ENCODE peak calls at places on chromosomes 6 and 20, in ten cellular contexts. T is HL-60, S is left ventricle myocardium inferior, O is A549, G is IMR-90, H is psoas muscle, W is adrenal gland, J is endodermal cell, F is PC-3, Z is caudate nucleus. R is an unnamed sample.

GRCh38 chr20:3691897-3692296 is 10.1 kb upstream of the ADAM33 start:
- DNase-seq in T (no peak), S (no peak), O (no peak), G (no peak), H (no peak), W (no peak), J (no peak), F (no peak), Z (no peak), R (no peak)

GRCh38 chr20:47620808-47621805 is 119.4 kb downstream of the NCOA3 start:
- DNase-seq in T (peak; percentile 30), S (no peak), O (peak; percentile 71), G (peak; percentile 82), H (no peak), W (no peak), J (no peak), F (peak; percentile 86), Z (no peak), R (peak; percentile 64)

GRCh38 chr20:41426361-41426900 is 59.8 kb upstream of the EMILIN3 start:
- DNase-seq in T (no peak), S (no peak), O (no peak), G (no peak), H (no peak), W (no peak), J (no peak), F (no peak), Z (no peak), R (no peak)

GRCh38 chr6:117072134-117072533 is 193.2 kb upstream of the VGLL2 start:
- DNase-seq in T (no peak), S (peak; percentile 51), O (no peak), G (no peak), H (peak; percentile 54), W (no peak), J (no peak), F (peak; percentile 50), Z (no peak), R (no peak)

GRCh38 chr6:36523936-36524499 is 23.3 kb downstream of the STK38 start:
- DNase-seq in T (no peak), S (no peak), O (no peak), G (no peak), H (no peak), W (no peak), J (no peak), F (no peak), Z (no peak), R (no peak)

GRCh38 chr6:11423667-11424066 is 113.9 kb upstream of the TMEM170B start:
- DNase-seq in T (no peak), S (no peak), O (no peak), G (no peak), H (no peak), W (no peak), J (no peak), F (peak; percentile 54), Z (no peak), R (no peak)

GRCh38 chr20:46894971-46895905 is 595 bp downstream of the EYA2 start:
- DNase-seq in T (no peak), S (no peak), O (no peak), G (peak; percentile 68), H (no peak), W (no peak), J (peak; percentile 74), F (peak; percentile 31), Z (no peak), R (no peak)

GRCh38 chr6:18457065-18457817 is 70.1 kb downstream of the RNF144B start:
- DNase-seq in T (no peak), S (no peak), O (no peak), G (no peak), H (no peak), W (no peak), J (no peak), F (no peak), Z (no peak), R (no peak)

GRCh38 chr6:154882107-154882506 is 113.0 kb upstream of the TIAM2 start:
- DNase-seq in T (no peak), S (no peak), O (no peak), G (peak; percentile 15), H (no peak), W (peak; percentile 63), J (no peak), F (peak; percentile 81), Z (no peak), R (peak; percentile 75)

GRCh38 chr6:168132531-168133184 is 53.6 kb upstream of the FRMD1 start:
- DNase-seq in T (no peak), S (peak; percentile 69), O (peak; percentile 49), G (peak; percentile 80), H (peak; percentile 80), W (peak; percentile 63), J (peak; percentile 89), F (peak; percentile 47), Z (peak; percentile 66), R (peak; percentile 32)

GRCh38 chr20:61234224-61234623 is 17.8 kb upstream of the CDH4 start:
- DNase-seq in T (no peak), S (no peak), O (no peak), G (no peak), H (no peak), W (no peak), J (no peak), F (no peak), Z (no peak), R (no peak)

GRCh38 chr6:156564128-156564806 is 212.9 kb upstream of the ARID1B start:
- DNase-seq in T (peak; percentile 39), S (peak; percentile 78), O (peak; percentile 50), G (peak; percentile 53), H (peak; percentile 88), W (peak; percentile 92), J (peak; percentile 93), F (peak; percentile 66), Z (peak; percentile 45), R (peak; percentile 74)

GRCh38 chr6:44804016-44804415 is 416.5 kb downstream of the CDC5L start:
- DNase-seq in T (no peak), S (no peak), O (no peak), G (no peak), H (no peak), W (no peak), J (no peak), F (no peak), Z (no peak), R (no peak)

GRCh38 chr6:152124432-152125074 is 317.1 kb downstream of the ESR1 start:
- DNase-seq in T (no peak), S (no peak), O (peak; percentile 56), G (peak; percentile 75), H (no peak), W (no peak), J (no peak), F (peak; percentile 78), Z (no peak), R (peak; percentile 64)

GRCh38 chr6:137845460-137845859 is 21.6 kb upstream of the TNFAIP3 start:
- DNase-seq in T (no peak), S (no peak), O (no peak), G (peak; percentile 45), H (no peak), W (no peak), J (no peak), F (peak; percentile 47), Z (no peak), R (no peak)

GRCh38 chr20:60857708-60858107 is 394.4 kb upstream of the CDH4 start:
- DNase-seq in T (no peak), S (no peak), O (peak; percentile 9), G (peak; percentile 43), H (no peak), W (no peak), J (no peak), F (no peak), Z (no peak), R (peak; percentile 55)

GRCh38 chr20:33914871-33915270 is 78.8 kb upstream of the RALY start:
- DNase-seq in T (no peak), S (no peak), O (peak; percentile 24), G (peak; percentile 94), H (no peak), W (no peak), J (no peak), F (peak; percentile 84), Z (no peak), R (peak; percentile 76)

GRCh38 chr6:110341671-110342304 is 16.4 kb downstream of the METTL24 start:
- DNase-seq in T (no peak), S (no peak), O (peak; percentile 28), G (peak; percentile 32), H (no peak), W (no peak), J (peak; percentile 89), F (peak; percentile 34), Z (no peak), R (no peak)

GRCh38 chr20:36862857-36863668 is 12.9 kb upstream of the TLDC2 start:
- DNase-seq in T (no peak), S (no peak), O (no peak), G (no peak), H (peak; percentile 69), W (no peak), J (peak; percentile 72), F (no peak), Z (no peak), R (no peak)

GRCh38 chr6:148517518-148517917 is 174.9 kb downstream of the SASH1 start:
- DNase-seq in T (no peak), S (no peak), O (no peak), G (no peak), H (no peak), W (no peak), J (no peak), F (no peak), Z (no peak), R (no peak)
- H3K27ac ChIP-seq in T (no peak overlapping the region), S (peak overlapping the region; percentile 87), O (no peak overlapping the region), G (no peak overlapping the region), H (peak overlapping the region; percentile 5), W (no peak overlapping the region), J (no peak overlapping the region), F (no peak overlapping the region), Z (peak overlapping the region; percentile 1), R (peak overlapping the region; percentile 86)

DNA sequence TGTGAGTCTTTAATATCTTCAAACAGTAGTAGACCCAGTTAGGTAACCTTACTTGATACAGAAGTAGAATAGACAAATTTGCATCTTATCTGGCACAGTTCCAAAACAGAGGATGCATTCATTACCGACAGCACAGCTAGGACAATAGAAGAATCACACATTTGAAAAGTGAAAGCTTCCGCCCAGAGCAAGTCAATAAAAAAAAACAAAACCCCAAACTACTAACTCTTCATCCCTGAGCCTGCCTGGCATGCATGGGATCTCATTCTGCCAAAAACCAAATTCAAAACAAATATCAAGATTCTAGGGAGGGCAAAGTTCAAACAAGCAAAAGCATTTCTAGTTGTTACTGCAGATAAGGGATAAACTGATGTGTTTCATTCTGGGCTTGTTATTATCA is 235.4 kb downstream of the BTBD9 start:
- DNase-seq in T (no peak), S (no peak), O (no peak), G (no peak), H (no peak), W (no peak), J (no peak), F (no peak), Z (no peak), R (no peak)
- H3K27ac ChIP-seq in T (no peak overlapping the region), S (no peak overlapping the region), O (peak overlapping the region; percentile 66), G (no peak overlapping the region), H (no peak overlapping the region), W (peak overlapping the region; percentile 34), J (no peak overlapping the region), F (peak overlapping the region; percentile 50), Z (peak overlapping the region; percentile 30), R (no peak overlapping the region)

GRCh38 chr6:88166901-88167624 is 916 bp upstream of the CNR1 start:
- DNase-seq in T (no peak), S (no peak), O (no peak), G (no peak), H (no peak), W (no peak), J (peak; percentile 76), F (no peak), Z (no peak), R (no peak)
- H3K27ac ChIP-seq in T (no peak overlapping the region), S (no peak overlapping the region), O (peak overlapping the region; percentile 82), G (no peak overlapping the region), H (no peak overlapping the region), W (no peak overlapping the region), J (no peak overlapping the region), F (no peak overlapping the region), Z (peak overlapping the region; percentile 8), R (no peak overlapping the region)

GRCh38 chr6:13479971-13480434 is 7.4 kb downstream of the GFOD1 start:
- DNase-seq in T (no peak), S (no peak), O (no peak), G (no peak), H (no peak), W (no peak), J (no peak), F (no peak), Z (no peak), R (peak; percentile 62)
- H3K27ac ChIP-seq in T (peak overlapping the region; percentile 15), S (peak overlapping the region; percentile 16), O (peak overlapping the region; percentile 67), G (no peak overlapping the region), H (peak overlapping the region; percentile 78), W (no peak overlapping the region), J (no peak overlapping the region), F (no peak overlapping the region), Z (no peak overlapping the region), R (peak overlapping the region; percentile 62)

R was measured in RWPE1.